ENCODE peak calls at places on chromosome 20, in seven cellular contexts. V is GM04504; R is stimulated activated CD4-positive, alpha-beta T cell treated with anti-CD3 and anti-CD28 coated beads, Interleukin-15, amount 100 ng/mL, for 1 hour; D is NCI-H1092 treated with DMSO at 0.1 percent for 48 hours; H is HT-29; L is HCEC 1CT; I is AG04450. B is an unnamed sample.

GRCh38 chr20:50416269-50416863 is 93.8 kb upstream of the PTPN1 start:
- DNase-seq in V (no peak), R (no peak), D (no peak), H (no peak), L (no peak), I (no peak), B (no peak)

GRCh38 chr20:25394996-25395395 is 4.4 kb upstream of the ABHD12 start:
- DNase-seq in V (no peak), R (no peak), D (no peak), H (no peak), L (no peak), I (no peak), B (no peak)

GRCh38 chr20:17841751-17842191 is 126.8 kb downstream of the SNX5 start:
- DNase-seq in V (peak), R (no peak), D (no peak), H (no peak), L (peak), I (peak), B (no peak)

GRCh38 chr20:17757496-17757895 is 57.7 kb downstream of the BANF2 start:
- DNase-seq in V (no peak), R (no peak), D (no peak), H (no peak), L (no peak), I (no peak), B (no peak)

GRCh38 chr20:46939031-46939430 is 44.4 kb downstream of the EYA2 start:
- DNase-seq in V (no peak), R (no peak), D (no peak), H (peak), L (peak), I (no peak), B (peak)

GRCh38 chr20:64145458-64146300 is 18.6 kb upstream of the MYT1 start:
- DNase-seq in V (no peak), R (no peak), D (no peak), H (no peak), L (no peak), I (no peak), B (no peak)

GRCh38 chr20:3898639-3899038 is 9.5 kb downstream of the PANK2 start:
- DNase-seq in V (no peak), R (no peak), D (no peak), H (no peak), L (no peak), I (no peak), B (no peak)

GRCh38 chr20:43066061-43066575 is 123.6 kb downstream of the PTPRT start:
- DNase-seq in V (no peak), R (no peak), D (no peak), H (no peak), L (no peak), I (no peak), B (no peak)

GRCh38 chr20:7383218-7383617 is 557.0 kb downstream of the HAO1 start:
- DNase-seq in V (no peak), R (no peak), D (no peak), H (no peak), L (no peak), I (no peak), B (no peak)

B was measured in HFFc6.